ENCODE peak calls at places on chromosome 10, in four cellular contexts. Y is IMR-90, L is mesenchymal stem cell, A is H9. J is an unnamed sample.

GRCh38 chr10:128438417-128439063 is 312.3 kb upstream of the MKI67 start:
- DNase-seq in Y (no peak), L (no peak), A (no peak), J (no peak)

GRCh38 chr10:79487296-79488194 is 24.8 kb upstream of the EIF5AL1 start:
- DNase-seq in Y (peak; percentile 66), L (peak; percentile 72), A (peak; percentile 95), J (peak; percentile 71)

GRCh38 chr10:90652519-90652918 is 205.3 kb downstream of the HTR7 start:
- DNase-seq in Y (peak; percentile 20), L (peak; percentile 31), A (no peak), J (peak; percentile 24)

GRCh38 chr10:21242915-21243314 is 282.6 kb downstream of the SKIDA1 start:
- DNase-seq in Y (no peak), L (no peak), A (no peak), J (no peak)

GRCh38 chr10:43137701-43137970 is 609 bp upstream of the CSGALNACT2 start:
- DNase-seq in Y (peak; percentile 46), L (peak; percentile 70), A (no peak), J (no peak)

GRCh38 chr10:77045046-77045445 is 592.6 kb downstream of the KCNMA1 start:
- DNase-seq in Y (no peak), L (no peak), A (no peak), J (no peak)

GRCh38 chr10:28897617-28898464 is 220.5 kb downstream of the BAMBI start:
- DNase-seq in Y (no peak), L (no peak), A (no peak), J (no peak)

GRCh38 chr10:71726673-71727428 is 7.3 kb upstream of the C10orf105 start:
- DNase-seq in Y (no peak), L (no peak), A (no peak), J (no peak)

GRCh38 chr10:129023057-129023456 is 444.0 kb upstream of the MGMT start:
- DNase-seq in Y (peak; percentile 15), L (peak; percentile 30), A (no peak), J (no peak)

GRCh38 chr10:121527690-121528089 is 70.6 kb downstream of the FGFR2 start:
- DNase-seq in Y (peak; percentile 1), L (peak; percentile 75), A (no peak), J (peak; percentile 90)

GRCh38 chr10:78408671-78409472 is 375.2 kb downstream of the RPS24 start:
- DNase-seq in Y (peak; percentile 20), L (no peak), A (peak; percentile 75), J (no peak)

GRCh38 chr10:77909755-77910375 is 16.7 kb downstream of the DLG5 start:
- DNase-seq in Y (peak; percentile 84), L (peak; percentile 85), A (peak; percentile 17), J (no peak)

GRCh38 chr10:77680065-77680464 is 42.5 kb upstream of the KCNMA1 start:
- DNase-seq in Y (no peak), L (no peak), A (no peak), J (no peak)

GRCh38 chr10:130456616-130457015 is 320.4 kb downstream of the GLRX3 start:
- DNase-seq in Y (no peak), L (no peak), A (peak; percentile 7), J (no peak)

GRCh38 chr10:6607187-6607586 is 27.1 kb upstream of the PRKCQ start:
- DNase-seq in Y (no peak), L (no peak), A (no peak), J (no peak)

GRCh38 chr10:104333037-104333727 is 5.1 kb downstream of the ITPRIP start:
- DNase-seq in Y (no peak), L (no peak), A (no peak), J (peak; percentile 44)

GRCh38 chr10:94027197-94027596 is 33.5 kb downstream of the PLCE1 start:
- DNase-seq in Y (peak; percentile 33), L (no peak), A (no peak), J (no peak)

GRCh38 chr10:22723783-22724182 is 9.4 kb upstream of the PIP4K2A start:
- DNase-seq in Y (no peak), L (no peak), A (no peak), J (no peak)

GRCh38 chr10:71714055-71714454 is 5.5 kb downstream of the C10orf105 start:
- DNase-seq in Y (no peak), L (no peak), A (no peak), J (no peak)

GRCh38 chr10:80501381-80501912 is 36.3 kb upstream of the SH2D4B start:
- DNase-seq in Y (no peak), L (no peak), A (no peak), J (peak; percentile 94)

GRCh38 chr10:11505636-11506035 is 105.8 kb downstream of the USP6NL start:
- DNase-seq in Y (no peak), L (no peak), A (no peak), J (no peak)
- H2BK5ac ChIP-seq in Y (no peak overlapping the region), L (no peak overlapping the region), A (no peak overlapping the region), J (no peak overlapping the region)

DNA sequence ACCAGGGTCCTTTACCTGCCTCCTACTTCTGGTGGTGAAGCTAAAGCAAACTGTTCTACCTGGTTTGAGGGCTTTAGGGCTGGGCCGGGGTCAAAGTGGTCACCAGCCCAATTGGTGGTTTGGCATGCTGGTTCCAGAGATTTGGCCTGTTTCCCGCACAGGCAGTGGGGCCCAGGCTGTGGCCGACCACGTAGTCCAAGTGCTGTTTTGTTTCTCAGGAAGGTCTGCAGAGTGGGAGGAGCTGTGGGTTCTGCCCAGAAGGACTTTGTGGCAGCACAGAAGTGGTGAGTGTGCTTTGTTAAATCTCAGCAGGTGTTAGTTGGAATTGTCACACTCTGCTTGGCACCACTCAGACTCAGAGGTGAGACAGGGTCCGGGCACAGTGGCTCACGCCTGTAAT is 85.8 kb downstream of the MKX start:
- DNase-seq in Y (no peak), L (no peak), A (no peak), J (no peak)
- H2BK5ac ChIP-seq in Y (no peak overlapping the region), L (no peak overlapping the region), A (no peak overlapping the region), J (no peak overlapping the region)

DNA sequence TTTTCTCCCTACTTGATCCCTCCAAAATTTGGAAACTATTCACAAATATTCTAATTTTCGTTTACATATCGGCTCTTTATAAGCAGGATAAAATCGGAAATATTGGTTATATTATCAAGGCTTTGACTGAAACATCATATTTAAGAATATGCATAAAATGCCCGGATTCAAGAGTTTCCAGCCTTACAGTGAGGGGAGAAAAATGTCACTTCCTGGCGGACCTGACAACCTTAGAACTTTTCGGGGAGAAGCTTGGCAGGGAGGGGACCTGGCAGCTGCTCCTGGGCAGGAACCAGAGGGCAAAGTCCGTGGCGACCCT is 10.9 kb upstream of the ACSM6 start:
- DNase-seq in Y (peak; percentile 10), L (no peak), A (no peak), J (no peak)
- H2BK5ac ChIP-seq in Y (no peak overlapping the region), L (peak overlapping the region; percentile 79), A (no peak overlapping the region), J (peak overlapping the region; percentile 37)

GRCh38 chr10:9222917-9223316 is 1168.4 kb downstream of the GATA3 start:
- DNase-seq in Y (no peak), L (peak; percentile 34), A (no peak), J (no peak)

GRCh38 chr10:9230625-9231024 is 1176.1 kb downstream of the GATA3 start:
- DNase-seq in Y (no peak), L (no peak), A (no peak), J (no peak)

GRCh38 chr10:9229702-9230101 is 1175.2 kb downstream of the GATA3 start:
- DNase-seq in Y (no peak), L (no peak), A (no peak), J (no peak)

GRCh38 chr10:9228770-9229169 is 1174.3 kb downstream of the GATA3 start:
- DNase-seq in Y (peak; percentile 2), L (no peak), A (no peak), J (peak; percentile 45)

DNA sequence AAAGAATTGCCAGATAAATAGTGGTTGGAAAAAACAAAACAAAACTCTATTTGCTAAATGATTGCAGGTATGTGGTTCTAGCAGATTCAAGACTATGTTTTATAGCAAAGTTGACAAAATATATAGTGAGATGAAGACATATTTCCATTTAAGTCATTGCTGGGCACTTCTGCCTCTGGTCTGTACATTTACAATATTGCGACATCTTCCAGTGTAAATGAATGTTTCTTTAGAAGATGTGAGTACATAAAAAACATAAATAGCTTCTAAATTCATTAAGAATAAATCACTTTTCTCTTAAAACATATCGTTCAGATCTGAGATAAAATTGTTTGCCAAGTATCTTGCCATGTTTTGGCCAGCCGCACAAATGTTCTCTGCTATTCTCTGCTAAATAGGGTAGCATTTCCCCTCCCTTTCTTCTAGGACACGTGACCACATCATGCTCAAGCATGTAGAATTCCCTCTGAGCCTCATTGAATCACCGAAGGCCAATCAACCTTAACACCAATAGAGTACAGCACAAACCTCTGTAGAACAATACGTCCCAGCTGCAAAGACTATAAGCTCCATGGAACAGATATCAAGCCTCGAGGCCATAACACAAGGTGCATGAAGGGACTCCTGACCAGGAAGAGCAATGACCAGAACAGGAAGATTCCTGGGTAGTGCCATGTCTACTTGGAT is 1173.3 kb downstream of the GATA3 start:
- DNase-seq in Y (no peak), L (no peak), A (no peak), J (no peak)
- H2BK5ac ChIP-seq in Y (no peak overlapping the region), L (no peak overlapping the region), A (no peak overlapping the region), J (no peak overlapping the region)

DNA sequence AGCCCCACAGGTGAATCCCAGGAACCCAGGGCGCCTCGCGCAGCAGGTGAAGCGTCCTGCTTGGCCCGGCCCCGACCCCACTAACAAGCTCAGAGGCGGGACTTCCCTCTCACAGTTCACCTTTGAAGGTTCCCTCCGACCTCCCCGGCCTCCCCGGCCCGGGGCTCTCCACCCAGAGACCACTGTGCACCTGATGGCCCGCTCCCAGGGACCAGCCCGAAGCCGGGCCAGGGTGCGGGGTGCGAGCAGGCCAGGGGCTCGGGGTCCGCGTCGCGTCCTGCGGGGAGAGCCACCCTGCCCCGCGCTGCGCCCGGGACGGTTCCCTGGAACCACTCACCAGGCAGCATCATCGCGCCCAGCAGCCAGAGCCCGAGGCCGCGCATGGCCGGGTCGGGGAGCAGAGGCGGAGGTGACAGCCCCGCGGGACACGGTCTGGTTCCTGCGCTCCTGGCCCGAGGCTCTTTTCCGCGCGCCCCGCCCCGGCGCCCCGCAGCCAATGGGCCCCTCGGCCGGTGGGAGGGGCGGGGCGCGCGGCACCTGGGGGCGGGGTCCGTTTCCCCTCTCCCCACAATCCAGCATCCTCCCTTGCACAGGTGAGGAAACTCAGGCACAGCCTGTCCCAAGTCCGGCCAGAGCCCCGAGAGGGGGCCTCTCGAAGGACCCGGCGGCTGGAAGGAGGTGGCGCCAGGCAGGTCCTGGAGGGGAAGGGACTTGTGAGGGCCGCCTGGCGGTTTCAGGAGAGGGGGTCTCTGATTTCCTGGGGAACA is at the start of gene ADAM8:
- DNase-seq in Y (no peak), L (peak; percentile 8), A (peak; percentile 90), J (peak; percentile 69)
- H2BK5ac ChIP-seq in Y (no peak within 1 kb of the TSS), L (no peak within 1 kb of the TSS), A (no peak within 1 kb of the TSS), J (peak within 1 kb of the TSS; percentile 42)

J was measured in trophoblast cell.